ENCODE peak calls at places on chromosomes 1 and 21, in six cellular contexts. B, K, C, O, S and P are unnamed samples.

GRCh38 chr1:179296356-179296755 is 2.8 kb downstream of the SOAT1 start:
- DNase-seq in B (no peak), K (no peak), C (no peak), O (no peak), S (no peak), P (no peak)

GRCh38 chr1:27099904-27100796 is 54.8 kb downstream of the SLC9A1 start:
- DNase-seq in B (no peak), K (no peak), C (no peak), O (no peak), S (no peak), P (no peak)

GRCh38 chr1:172818841-172819527 is 160.1 kb downstream of the FASLG start:
- DNase-seq in B (peak), K (no peak), C (no peak), O (peak), S (peak), P (peak)

GRCh38 chr1:165632152-165632469 is 1.1 kb downstream of the MGST3 start:
- DNase-seq in B (no peak), K (peak), C (no peak), O (peak), S (no peak), P (peak)

GRCh38 chr21:25039461-25040380 is 567.6 kb downstream of the MRPL39 start:
- DNase-seq in B (no peak), K (no peak), C (no peak), O (peak), S (no peak), P (no peak)

GRCh38 chr1:205324781-205325180 is 3.2 kb upstream of the NUAK2 start:
- DNase-seq in B (no peak), K (no peak), C (peak), O (no peak), S (no peak), P (no peak)

GRCh38 chr1:54460346-54460745 is 54.2 kb upstream of the SSBP3 start:
- DNase-seq in B (no peak), K (no peak), C (no peak), O (no peak), S (no peak), P (no peak)

GRCh38 chr21:43598416-43599120 is 60.7 kb downstream of the HSF2BP start:
- DNase-seq in B (no peak), K (peak), C (no peak), O (no peak), S (no peak), P (no peak)

GRCh38 chr1:121519042-121519755 is 334.4 kb downstream of the SRGAP2C start:
- DNase-seq in B (peak), K (peak), C (peak), O (peak), S (peak), P (peak)

GRCh38 chr1:35569956-35570355 is 3.2 kb upstream of the TFAP2E start:
- DNase-seq in B (no peak), K (no peak), C (no peak), O (no peak), S (no peak), P (no peak)

GRCh38 chr1:210246447-210246846 is 13.9 kb downstream of the SERTAD4 start:
- DNase-seq in B (no peak), K (no peak), C (no peak), O (no peak), S (no peak), P (no peak)

GRCh38 chr1:71081697-71082080 is 854 bp upstream of the ZRANB2 start:
- DNase-seq in B (no peak), K (peak), C (peak), O (no peak), S (peak), P (peak)

GRCh38 chr1:56799605-56800398 is 19.4 kb downstream of the FYB2 start:
- DNase-seq in B (no peak), K (no peak), C (no peak), O (no peak), S (no peak), P (no peak)

GRCh38 chr1:61636392-61636791 is 88.5 kb downstream of the TM2D1 start:
- DNase-seq in B (no peak), K (no peak), C (no peak), O (no peak), S (no peak), P (no peak)

GRCh38 chr21:39071623-39072214 is 111.5 kb downstream of the PSMG1 start:
- DNase-seq in B (no peak), K (no peak), C (no peak), O (no peak), S (no peak), P (no peak)

GRCh38 chr21:42793774-42794173 is 85.6 kb downstream of the WDR4 start:
- DNase-seq in B (no peak), K (no peak), C (no peak), O (no peak), S (no peak), P (no peak)

GRCh38 chr1:213123532-213123931 is 72.5 kb downstream of the RPS6KC1 start:
- DNase-seq in B (no peak), K (no peak), C (no peak), O (no peak), S (no peak), P (no peak)

GRCh38 chr1:78141522-78142231 is 95.9 kb downstream of the GIPC2 start:
- DNase-seq in B (no peak), K (no peak), C (no peak), O (no peak), S (no peak), P (peak)

GRCh38 chr1:24297187-24297851 is 21.8 kb upstream of the GRHL3 start:
- DNase-seq in B (no peak), K (no peak), C (no peak), O (no peak), S (no peak), P (no peak)

GRCh38 chr1:2356401-2356800 is 35.0 kb downstream of the MORN1 start:
- DNase-seq in B (no peak), K (no peak), C (no peak), O (no peak), S (no peak), P (no peak)

GRCh38 chr1:194214735-194215134 is 1028.3 kb upstream of the B3GALT2 start:
- DNase-seq in B (no peak), K (no peak), C (no peak), O (no peak), S (no peak), P (no peak)